ENCODE peak calls at places on chromosome 1, in six cellular contexts. Z, Q, D, P, W and A are unnamed samples.

GRCh38 chr1:12450090-12450764 is 167.8 kb downstream of the DHRS3 start:
- DNase-seq in W (no peak), D (no peak), Z (no peak), P (no peak), Q (no peak), A (no peak)

GRCh38 chr1:83998599-83999315 is at the start of gene TTLL7:
- DNase-seq in Z (peak; percentile 84), P (peak; percentile 73), D (peak; percentile 63), W (no peak), Q (peak; percentile 65), A (peak; percentile 64)

GRCh38 chr1:65147424-65148177 is 402 bp upstream of the AK4 start:
- DNase-seq in Q (peak; percentile 58), W (no peak), P (peak; percentile 66), D (no peak), Z (peak; percentile 63), A (no peak)

GRCh38 chr1:180612591-180612990 is 19.2 kb upstream of the XPR1 start:
- DNase-seq in W (no peak), Q (no peak), P (no peak), Z (no peak), D (no peak), A (no peak)

GRCh38 chr1:228180271-228180987 is 14.8 kb downstream of the IBA57 start:
- DNase-seq in D (no peak), P (no peak), W (no peak), Q (peak; percentile 34), Z (no peak), A (no peak)

GRCh38 chr1:6800728-6801127 is 15.5 kb downstream of the CAMTA1 start:
- DNase-seq in D (no peak), W (peak; percentile 44), Z (no peak), Q (no peak), P (peak; percentile 49), A (no peak)

GRCh38 chr1:233005703-233006102 is 55.3 kb downstream of the NTPCR start:
- DNase-seq in P (no peak), D (peak; percentile 48), Z (no peak), Q (peak; percentile 51), W (no peak), A (no peak)

GRCh38 chr1:1356166-1356795 is 2.1 kb downstream of the MXRA8 start:
- DNase-seq in P (no peak), W (no peak), Z (no peak), D (no peak), Q (no peak), A (no peak)

GRCh38 chr1:101004061-101004460 is 21.5 kb downstream of the DPH5 start:
- DNase-seq in D (no peak), Q (peak; percentile 47), Z (no peak), P (peak; percentile 87), W (no peak), A (no peak)

GRCh38 chr1:208224192-208224713 is 19.9 kb downstream of the PLXNA2 start:
- DNase-seq in W (no peak), D (no peak), Q (no peak), P (no peak), Z (no peak), A (no peak)
- TF ChIP-seq CTCF in W (no peak), D (no peak), Q (no peak), P (no peak), Z (no peak), A (no peak)

GRCh38 chr1:152824964-152825363 is 2.3 kb upstream of the LCE1A start:
- DNase-seq in Q (no peak), Z (no peak), P (peak; percentile 68), D (no peak), W (no peak), A (no peak)

GRCh38 chr1:152817309-152817708 is 5.5 kb downstream of the LCE1B start:
- DNase-seq in Q (peak; percentile 29), Z (no peak), D (no peak), W (no peak), P (peak; percentile 84), A (no peak)

GRCh38 chr1:152827173-152827572 is at the start of gene LCE1A:
- DNase-seq in Q (no peak), P (no peak), D (no peak), Z (no peak), W (no peak), A (no peak)

DNA sequence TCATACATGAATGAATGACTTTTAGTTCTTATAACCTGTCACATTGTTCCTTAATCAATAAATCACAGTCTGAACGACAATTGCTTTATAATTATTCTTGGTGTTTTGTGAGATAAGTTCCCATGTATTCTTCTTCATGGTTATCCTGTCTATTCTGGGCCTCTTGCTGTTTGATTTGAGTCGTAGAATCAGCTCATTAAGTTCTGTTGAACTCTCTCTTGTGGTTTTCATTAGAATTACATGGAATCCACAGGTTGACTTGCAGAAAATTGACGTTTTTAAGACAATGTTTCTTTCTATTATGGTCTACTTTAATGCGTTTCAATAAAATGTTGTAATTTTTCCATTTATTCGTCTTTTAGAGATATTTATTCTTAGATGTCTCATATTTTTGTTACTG is 4.0 kb upstream of the LCE1A start:
- DNase-seq in W (no peak), P (no peak), Q (no peak), D (no peak), Z (no peak), A (no peak)
- TF ChIP-seq CTCF in W (no peak), P (no peak), Q (no peak), D (no peak), Z (no peak), A (peak; percentile 49)

DNA sequence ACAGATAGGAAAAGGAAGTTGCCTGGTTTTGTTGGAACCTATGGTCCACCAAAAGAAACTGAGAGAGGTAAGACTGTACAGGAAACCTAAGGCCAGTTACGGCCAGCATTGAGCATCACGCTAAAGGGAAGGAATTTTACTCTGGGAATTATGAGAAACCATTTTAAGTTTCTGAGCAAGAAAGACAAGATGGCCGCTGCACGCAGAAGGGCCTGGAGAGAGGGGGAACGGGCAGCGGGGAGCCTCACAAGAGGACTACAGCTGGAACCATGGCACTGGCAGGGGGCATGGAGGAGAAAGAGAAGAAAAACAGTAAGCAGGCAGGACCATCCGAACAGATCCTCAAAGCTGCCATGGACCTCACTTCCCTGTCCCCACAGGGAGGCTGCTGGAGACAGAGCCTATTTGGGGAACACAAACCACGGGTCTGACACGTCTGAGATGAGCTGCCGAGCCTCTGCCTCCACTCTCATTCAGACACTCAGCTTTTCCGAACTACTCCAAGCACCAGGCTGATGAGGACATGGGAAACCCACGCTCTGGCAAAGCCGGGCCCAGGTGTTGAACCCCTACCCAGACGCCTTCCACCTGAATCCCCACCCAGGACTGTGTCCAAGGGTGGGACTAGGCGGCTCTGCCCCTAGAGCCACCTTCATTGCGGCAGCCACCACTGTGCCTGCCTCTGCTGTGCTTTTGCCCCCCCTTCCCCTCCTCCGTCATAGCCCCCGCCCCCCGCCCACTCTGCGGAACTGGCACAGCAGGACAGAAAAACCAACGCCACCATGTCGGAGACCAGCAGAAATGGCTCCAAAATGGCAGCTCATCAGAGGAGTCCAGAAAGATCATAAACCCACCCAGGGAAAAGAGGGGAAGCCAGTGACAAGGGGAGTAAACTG is 69.0 kb downstream of the CD46 start:
- DNase-seq in W (no peak), Q (no peak), D (no peak), Z (no peak), P (no peak), A (no peak)
- TF ChIP-seq CTCF in W (no peak), Q (no peak), D (no peak), Z (no peak), P (no peak), A (no peak)

GRCh38 chr1:81584398-81584797 is 216.3 kb upstream of the ADGRL2 start:
- DNase-seq in W (no peak), Q (no peak), D (no peak), Z (no peak), P (no peak), A (no peak)

GRCh38 chr1:81585371-81585770 is 215.4 kb upstream of the ADGRL2 start:
- DNase-seq in Z (no peak), Q (no peak), D (no peak), P (no peak), W (no peak), A (no peak)

GRCh38 chr1:81582467-81582986 is 218.2 kb upstream of the ADGRL2 start:
- DNase-seq in Z (peak; percentile 72), D (peak; percentile 28), P (no peak), W (no peak), Q (no peak), A (no peak)

GRCh38 chr1:81588149-81588548 is 212.6 kb upstream of the ADGRL2 start:
- DNase-seq in W (no peak), D (no peak), P (no peak), Z (no peak), Q (no peak), A (no peak)

DNA sequence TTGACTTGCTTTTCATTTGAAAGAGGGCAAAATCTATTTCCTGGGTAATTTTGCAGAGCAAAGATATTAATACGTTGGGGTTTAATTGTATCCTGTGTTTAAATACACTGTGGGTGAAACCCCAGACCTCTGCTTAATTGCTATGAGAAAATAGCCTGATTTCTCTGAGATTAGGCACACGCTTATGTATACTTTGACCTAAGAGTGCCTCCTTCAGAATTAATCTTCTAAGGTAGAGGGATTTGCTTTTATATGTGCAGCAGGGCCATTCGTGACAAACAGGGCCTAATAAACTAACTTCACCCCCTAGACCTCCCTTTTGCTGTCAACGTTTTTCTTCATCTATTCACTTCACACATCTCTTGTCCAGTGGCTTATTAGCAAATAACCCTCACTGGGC is 216.9 kb upstream of the ADGRL2 start:
- DNase-seq in Q (no peak), W (no peak), D (no peak), P (no peak), Z (no peak), A (no peak)
- TF ChIP-seq CTCF in Q (no peak), W (no peak), D (no peak), P (no peak), Z (no peak), A (no peak)

DNA sequence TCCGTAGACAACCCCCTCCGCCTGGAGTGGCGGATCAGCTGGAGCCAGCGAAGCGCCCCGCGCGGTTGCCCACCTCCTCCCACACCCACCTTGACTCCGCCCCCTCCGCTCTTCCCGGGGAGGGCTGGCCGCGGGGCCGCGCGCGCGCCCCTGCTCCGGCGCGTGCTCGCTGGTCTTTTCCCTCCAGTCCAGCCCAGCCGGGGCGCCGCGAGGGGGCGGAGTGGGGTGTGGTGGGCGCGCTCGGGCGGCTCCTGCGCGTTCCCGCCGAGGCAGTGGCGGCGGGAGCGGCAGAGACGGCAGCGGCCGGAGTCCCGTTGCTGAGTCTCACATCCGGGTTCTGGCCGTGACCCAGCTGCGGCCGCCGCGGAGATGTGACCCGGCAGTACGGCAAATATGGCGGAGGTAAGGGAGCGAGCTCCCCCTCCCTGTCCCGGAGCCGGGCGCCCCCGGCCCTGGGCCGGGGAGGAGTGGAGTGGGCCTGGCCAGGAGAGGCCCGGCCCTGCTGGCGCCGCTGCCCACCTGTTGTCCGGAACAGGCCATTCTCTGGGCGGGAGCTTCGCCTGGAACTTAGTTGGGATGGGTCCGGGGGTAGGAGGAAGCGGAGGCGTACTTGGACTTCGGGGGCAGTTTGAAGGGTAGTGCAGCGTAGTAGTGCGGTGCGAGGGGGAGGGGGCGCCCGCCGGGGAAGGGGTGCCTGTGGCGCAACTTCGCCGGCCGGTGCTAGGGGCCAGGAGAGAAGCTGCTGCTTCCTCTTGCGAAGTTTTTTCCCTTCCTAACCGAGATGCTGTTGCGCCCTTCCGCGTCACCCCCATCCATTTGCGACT is 5.4 kb downstream of the MIER1 start:
- DNase-seq in D (peak; percentile 86), P (peak; percentile 95), Q (peak; percentile 95), W (no peak), Z (peak; percentile 95), A (peak; percentile 94)
- TF ChIP-seq CTCF in D (no peak), P (no peak), Q (peak; percentile 22), W (peak; percentile 24), Z (peak; percentile 36), A (no peak)

GRCh38 chr1:149885364-149886111 is 13.8 kb upstream of the BOLA1 start:
- DNase-seq in Q (peak; percentile 94), D (peak; percentile 89), W (no peak), P (peak; percentile 66), Z (peak; percentile 83), A (peak; percentile 68)
- TF ChIP-seq CTCF in Q (no peak), D (peak; percentile 14), W (no peak), P (peak; percentile 24), Z (peak; percentile 13), A (no peak)